ENCODE peak calls at places on chromosomes 1 and 21, in six cellular contexts. C is A172; D is activated T-cell treated with anti-CD3 and anti-CD28 coated beads, Interleukin-2, amount 50 U/mL, for 1 hour; R is activated CD8-positive, alpha-beta memory T cell treated with anti-CD3 and anti-CD28 coated beads for 48 hours; B is Caco-2; H is HL-60. T is an unnamed sample.

GRCh38 chr21:15894596-15894995 is 164.8 kb downstream of the USP25 start:
- DNase-seq in C (peak; percentile 27), D (no peak), R (no peak), B (no peak), H (no peak), T (no peak)

GRCh38 chr1:9198538-9199361 is 35.8 kb upstream of the H6PD start:
- DNase-seq in C (no peak), D (no peak), R (no peak), B (no peak), H (no peak), T (peak; percentile 73)

GRCh38 chr1:4397196-4397595 is 257.2 kb upstream of the AJAP1 start:
- DNase-seq in C (no peak), D (no peak), R (no peak), B (no peak), H (no peak), T (no peak)

GRCh38 chr1:206012086-206012859 is 9.1 kb upstream of the RAB7B start:
- DNase-seq in C (no peak), D (no peak), R (no peak), B (no peak), H (peak; percentile 83), T (peak; percentile 61)

GRCh38 chr1:53348491-53349368 is 20.9 kb upstream of the LRP8 start:
- DNase-seq in C (no peak), D (no peak), R (no peak), B (no peak), H (no peak), T (no peak)

GRCh38 chr1:10722803-10723202 is 73.6 kb downstream of the CASZ1 start:
- DNase-seq in C (no peak), D (no peak), R (no peak), B (no peak), H (no peak), T (no peak)

GRCh38 chr1:174818951-174819350 is 180.8 kb upstream of the CACYBP start:
- DNase-seq in C (peak; percentile 70), D (no peak), R (no peak), B (no peak), H (no peak), T (no peak)

GRCh38 chr21:45294509-45295291 is 7.0 kb upstream of the POFUT2 start:
- DNase-seq in C (peak; percentile 97), D (peak; percentile 19), R (no peak), B (peak; percentile 41), H (no peak), T (no peak)

GRCh38 chr21:16211339-16212303 is 481.8 kb downstream of the USP25 start:
- DNase-seq in C (peak; percentile 5), D (no peak), R (no peak), B (no peak), H (no peak), T (no peak)

GRCh38 chr1:8970870-8971337 is 25.2 kb downstream of the CA6 start:
- DNase-seq in C (no peak), D (peak; percentile 60), R (no peak), B (no peak), H (no peak), T (no peak)